ENCODE peak calls at places on chromosomes 2 and 18, in nine cellular contexts. One of them, this sample, is unnamed.

GRCh38 chr2:230912046-230912445 is 13.0 kb downstream of the GPR55 start:
- DNase-seq in HAP-1: no peak
- DNase-seq in right cardiac atrium: no peak
- DNase-seq in upper lobe of right lung: no peak
- DNase-seq in fibroblast of lung: no peak
- DNase-seq in esophagus squamous epithelium: no peak
- DNase-seq in spleen: peak; percentile 14
- DNase-seq in GM23338: no peak
- DNase-seq in right atrium auricular region: no peak
- DNase-seq in this sample: no peak

GRCh38 chr2:173401716-173402326 is 47.1 kb downstream of the CDCA7 start:
- DNase-seq in HAP-1: peak; percentile 19
- DNase-seq in right cardiac atrium: no peak
- DNase-seq in upper lobe of right lung: no peak
- DNase-seq in fibroblast of lung: no peak
- DNase-seq in esophagus squamous epithelium: no peak
- DNase-seq in spleen: no peak
- DNase-seq in GM23338: peak; percentile 46
- DNase-seq in right atrium auricular region: no peak
- DNase-seq in this sample: no peak

GRCh38 chr2:195592101-195592500 is 64.9 kb upstream of the SLC39A10 start:
- DNase-seq in HAP-1: no peak
- DNase-seq in right cardiac atrium: no peak
- DNase-seq in upper lobe of right lung: no peak
- DNase-seq in fibroblast of lung: no peak
- DNase-seq in esophagus squamous epithelium: no peak
- DNase-seq in spleen: no peak
- DNase-seq in GM23338: peak; percentile 38
- DNase-seq in right atrium auricular region: no peak
- DNase-seq in this sample: no peak

GRCh38 chr2:28488083-28488482 is 7.8 kb upstream of the PLB1 start:
- DNase-seq in HAP-1: no peak
- DNase-seq in right cardiac atrium: no peak
- DNase-seq in upper lobe of right lung: no peak
- DNase-seq in fibroblast of lung: no peak
- DNase-seq in esophagus squamous epithelium: no peak
- DNase-seq in spleen: no peak
- DNase-seq in GM23338: no peak
- DNase-seq in right atrium auricular region: no peak
- DNase-seq in this sample: no peak

GRCh38 chr2:119476301-119477117 is 44.9 kb downstream of the TMEM37 start:
- DNase-seq in HAP-1: peak; percentile 62
- DNase-seq in right cardiac atrium: peak; percentile 53
- DNase-seq in upper lobe of right lung: peak; percentile 79
- DNase-seq in fibroblast of lung: peak; percentile 59
- DNase-seq in esophagus squamous epithelium: no peak
- DNase-seq in spleen: peak; percentile 87
- DNase-seq in GM23338: peak; percentile 91
- DNase-seq in right atrium auricular region: peak; percentile 64
- DNase-seq in this sample: peak; percentile 56

GRCh38 chr2:220104871-220105351 is 477.5 kb downstream of the SLC4A3 start:
- DNase-seq in HAP-1: no peak
- DNase-seq in right cardiac atrium: peak; percentile 22
- DNase-seq in upper lobe of right lung: no peak
- DNase-seq in fibroblast of lung: peak; percentile 73
- DNase-seq in esophagus squamous epithelium: no peak
- DNase-seq in spleen: no peak
- DNase-seq in GM23338: peak; percentile 36
- DNase-seq in right atrium auricular region: no peak
- DNase-seq in this sample: no peak

GRCh38 chr2:161814008-161814660 is 189.9 kb downstream of the SLC4A10 start:
- DNase-seq in HAP-1: no peak
- DNase-seq in right cardiac atrium: no peak
- DNase-seq in upper lobe of right lung: no peak
- DNase-seq in fibroblast of lung: no peak
- DNase-seq in esophagus squamous epithelium: no peak
- DNase-seq in spleen: no peak
- DNase-seq in GM23338: no peak
- DNase-seq in right atrium auricular region: no peak
- DNase-seq in this sample: no peak

GRCh38 chr2:240602266-240603050 is 15.9 kb downstream of the CAPN10 start:
- DNase-seq in HAP-1: no peak
- DNase-seq in right cardiac atrium: no peak
- DNase-seq in upper lobe of right lung: peak; percentile 55
- DNase-seq in fibroblast of lung: no peak
- DNase-seq in esophagus squamous epithelium: no peak
- DNase-seq in spleen: peak; percentile 63
- DNase-seq in GM23338: no peak
- DNase-seq in right atrium auricular region: no peak
- DNase-seq in this sample: peak; percentile 56

GRCh38 chr18:22509423-22509822 is 91.7 kb upstream of the CTAGE1 start:
- DNase-seq in HAP-1: no peak
- DNase-seq in right cardiac atrium: no peak
- DNase-seq in upper lobe of right lung: no peak
- DNase-seq in fibroblast of lung: no peak
- DNase-seq in esophagus squamous epithelium: no peak
- DNase-seq in spleen: no peak
- DNase-seq in GM23338: no peak
- DNase-seq in right atrium auricular region: no peak
- DNase-seq in this sample: no peak

GRCh38 chr2:88831792-88832248 is 140.3 kb downstream of the RPIA start:
- DNase-seq in HAP-1: peak; percentile 57
- DNase-seq in right cardiac atrium: peak; percentile 45
- DNase-seq in upper lobe of right lung: peak; percentile 86
- DNase-seq in fibroblast of lung: peak; percentile 9
- DNase-seq in esophagus squamous epithelium: no peak
- DNase-seq in spleen: peak; percentile 93
- DNase-seq in GM23338: peak; percentile 96
- DNase-seq in right atrium auricular region: no peak
- DNase-seq in this sample: peak; percentile 80

GRCh38 chr18:52348209-52348608 is 8.2 kb downstream of the DCC start:
- DNase-seq in HAP-1: no peak
- DNase-seq in right cardiac atrium: no peak
- DNase-seq in upper lobe of right lung: no peak
- DNase-seq in fibroblast of lung: no peak
- DNase-seq in esophagus squamous epithelium: no peak
- DNase-seq in spleen: no peak
- DNase-seq in GM23338: peak; percentile 83
- DNase-seq in right atrium auricular region: no peak
- DNase-seq in this sample: no peak

GRCh38 chr2:170514140-170514539 is 201.0 kb upstream of the SP5 start:
- DNase-seq in HAP-1: no peak
- DNase-seq in right cardiac atrium: no peak
- DNase-seq in upper lobe of right lung: no peak
- DNase-seq in fibroblast of lung: no peak
- DNase-seq in esophagus squamous epithelium: no peak
- DNase-seq in spleen: no peak
- DNase-seq in GM23338: no peak
- DNase-seq in right atrium auricular region: no peak
- DNase-seq in this sample: no peak

GRCh38 chr2:102055346-102055975 is 63.7 kb downstream of the IL1R2 start:
- DNase-seq in HAP-1: no peak
- DNase-seq in right cardiac atrium: no peak
- DNase-seq in upper lobe of right lung: no peak
- DNase-seq in fibroblast of lung: peak; percentile 86
- DNase-seq in esophagus squamous epithelium: no peak
- DNase-seq in spleen: no peak
- DNase-seq in GM23338: no peak
- DNase-seq in right atrium auricular region: no peak
- DNase-seq in this sample: no peak

GRCh38 chr2:79876430-79876829 is 363.6 kb downstream of the CTNNA2 start:
- DNase-seq in HAP-1: no peak
- DNase-seq in right cardiac atrium: no peak
- DNase-seq in upper lobe of right lung: no peak
- DNase-seq in fibroblast of lung: peak; percentile 1
- DNase-seq in esophagus squamous epithelium: no peak
- DNase-seq in spleen: no peak
- DNase-seq in GM23338: peak; percentile 60
- DNase-seq in right atrium auricular region: no peak
- DNase-seq in this sample: no peak

GRCh38 chr2:91974401-91975129 is 2896.7 kb upstream of the TEKT4 start:
- DNase-seq in HAP-1: no peak
- DNase-seq in right cardiac atrium: no peak
- DNase-seq in upper lobe of right lung: no peak
- DNase-seq in fibroblast of lung: no peak
- DNase-seq in esophagus squamous epithelium: no peak
- DNase-seq in spleen: peak; percentile 66
- DNase-seq in GM23338: no peak
- DNase-seq in right atrium auricular region: no peak
- DNase-seq in this sample: no peak

GRCh38 chr2:99106905-99107304 is 34.6 kb upstream of the C2orf15 start:
- DNase-seq in HAP-1: no peak
- DNase-seq in right cardiac atrium: no peak
- DNase-seq in upper lobe of right lung: no peak
- DNase-seq in fibroblast of lung: no peak
- DNase-seq in esophagus squamous epithelium: no peak
- DNase-seq in spleen: no peak
- DNase-seq in GM23338: no peak
- DNase-seq in right atrium auricular region: no peak
- DNase-seq in this sample: no peak

GRCh38 chr2:72603481-72603880 is 222.4 kb downstream of the EXOC6B start:
- DNase-seq in HAP-1: no peak
- DNase-seq in right cardiac atrium: no peak
- DNase-seq in upper lobe of right lung: no peak
- DNase-seq in fibroblast of lung: no peak
- DNase-seq in esophagus squamous epithelium: no peak
- DNase-seq in spleen: no peak
- DNase-seq in GM23338: no peak
- DNase-seq in right atrium auricular region: no peak
- DNase-seq in this sample: no peak

GRCh38 chr2:193935114-193935513 is 1721.9 kb upstream of the SLC39A10 start:
- DNase-seq in HAP-1: no peak
- DNase-seq in right cardiac atrium: no peak
- DNase-seq in upper lobe of right lung: no peak
- DNase-seq in fibroblast of lung: no peak
- DNase-seq in esophagus squamous epithelium: no peak
- DNase-seq in spleen: no peak
- DNase-seq in GM23338: peak; percentile 21
- DNase-seq in right atrium auricular region: no peak
- DNase-seq in this sample: no peak

GRCh38 chr2:101540518-101540917 is 65.6 kb upstream of the RFX8 start:
- DNase-seq in HAP-1: no peak
- DNase-seq in right cardiac atrium: no peak
- DNase-seq in upper lobe of right lung: no peak
- DNase-seq in fibroblast of lung: peak; percentile 62
- DNase-seq in esophagus squamous epithelium: no peak
- DNase-seq in spleen: no peak
- DNase-seq in GM23338: no peak
- DNase-seq in right atrium auricular region: no peak
- DNase-seq in this sample: no peak

GRCh38 chr18:76053551-76053950 is 441.5 kb downstream of the ZNF516 start:
- DNase-seq in HAP-1: no peak
- DNase-seq in right cardiac atrium: no peak
- DNase-seq in upper lobe of right lung: no peak
- DNase-seq in fibroblast of lung: no peak
- DNase-seq in esophagus squamous epithelium: no peak
- DNase-seq in spleen: no peak
- DNase-seq in GM23338: no peak
- DNase-seq in right atrium auricular region: no peak
- DNase-seq in this sample: no peak

GRCh38 chr18:58429442-58429841 is 199.4 kb downstream of the ALPK2 start:
- DNase-seq in HAP-1: no peak
- DNase-seq in right cardiac atrium: no peak
- DNase-seq in upper lobe of right lung: no peak
- DNase-seq in fibroblast of lung: no peak
- DNase-seq in esophagus squamous epithelium: no peak
- DNase-seq in spleen: no peak
- DNase-seq in GM23338: no peak
- DNase-seq in right atrium auricular region: no peak
- DNase-seq in this sample: no peak

GRCh38 chr2:13390676-13391075 is 673.9 kb downstream of the TRIB2 start:
- DNase-seq in HAP-1: no peak
- DNase-seq in right cardiac atrium: no peak
- DNase-seq in upper lobe of right lung: no peak
- DNase-seq in fibroblast of lung: no peak
- DNase-seq in esophagus squamous epithelium: no peak
- DNase-seq in spleen: no peak
- DNase-seq in GM23338: no peak
- DNase-seq in right atrium auricular region: no peak
- DNase-seq in this sample: no peak
- H3K4me3 ChIP-seq in HAP-1: no peak overlapping the region
- H3K4me3 ChIP-seq in right cardiac atrium: no peak overlapping the region
- H3K4me3 ChIP-seq in upper lobe of right lung: no peak overlapping the region
- H3K4me3 ChIP-seq in fibroblast of lung: no peak overlapping the region
- H3K4me3 ChIP-seq in esophagus squamous epithelium: no peak overlapping the region
- H3K4me3 ChIP-seq in spleen: no peak overlapping the region
- H3K4me3 ChIP-seq in GM23338: no peak overlapping the region
- H3K4me3 ChIP-seq in right atrium auricular region: no peak overlapping the region
- H3K4me3 ChIP-seq in this sample: no peak overlapping the region

GRCh38 chr2:197870137-197870536 is 65.7 kb downstream of the PLCL1 start:
- DNase-seq in HAP-1: no peak
- DNase-seq in right cardiac atrium: no peak
- DNase-seq in upper lobe of right lung: no peak
- DNase-seq in fibroblast of lung: no peak
- DNase-seq in esophagus squamous epithelium: no peak
- DNase-seq in spleen: no peak
- DNase-seq in GM23338: no peak
- DNase-seq in right atrium auricular region: no peak
- DNase-seq in this sample: no peak
- H3K4me1 ChIP-seq in HAP-1: no peaks in the 10 kb centered on the region
- H3K4me1 ChIP-seq in right cardiac atrium: peaks cover 11% of the 10 kb centered on the region
- H3K4me1 ChIP-seq in upper lobe of right lung: no peaks in the 10 kb centered on the region
- H3K4me1 ChIP-seq in fibroblast of lung: peaks cover 3% of the 10 kb centered on the region
- H3K4me1 ChIP-seq in esophagus squamous epithelium: no peaks in the 10 kb centered on the region
- H3K4me1 ChIP-seq in spleen: peaks cover 4% of the 10 kb centered on the region
- H3K4me1 ChIP-seq in GM23338: peaks cover 11% of the 10 kb centered on the region
- H3K4me1 ChIP-seq in right atrium auricular region: no peaks in the 10 kb centered on the region
- H3K4me1 ChIP-seq in this sample: no peaks in the 10 kb centered on the region

GRCh38 chr2:182261860-182262387 is 164.9 kb downstream of the PDE1A start:
- DNase-seq in HAP-1: no peak
- DNase-seq in right cardiac atrium: no peak
- DNase-seq in upper lobe of right lung: no peak
- DNase-seq in fibroblast of lung: no peak
- DNase-seq in esophagus squamous epithelium: no peak
- DNase-seq in spleen: no peak
- DNase-seq in GM23338: no peak
- DNase-seq in right atrium auricular region: no peak
- DNase-seq in this sample: no peak

GRCh38 chr2:182259629-182260150 is 167.1 kb downstream of the PDE1A start:
- DNase-seq in HAP-1: peak; percentile 96
- DNase-seq in right cardiac atrium: no peak
- DNase-seq in upper lobe of right lung: no peak
- DNase-seq in fibroblast of lung: peak; percentile 22
- DNase-seq in esophagus squamous epithelium: no peak
- DNase-seq in spleen: no peak
- DNase-seq in GM23338: no peak
- DNase-seq in right atrium auricular region: no peak
- DNase-seq in this sample: no peak
- H3K4me3 ChIP-seq in HAP-1: no peak overlapping the region
- H3K4me3 ChIP-seq in right cardiac atrium: no peak overlapping the region
- H3K4me3 ChIP-seq in upper lobe of right lung: no peak overlapping the region
- H3K4me3 ChIP-seq in fibroblast of lung: no peak overlapping the region
- H3K4me3 ChIP-seq in esophagus squamous epithelium: no peak overlapping the region
- H3K4me3 ChIP-seq in spleen: no peak overlapping the region
- H3K4me3 ChIP-seq in GM23338: no peak overlapping the region
- H3K4me3 ChIP-seq in right atrium auricular region: no peak overlapping the region
- H3K4me3 ChIP-seq in this sample: no peak overlapping the region

DNA sequence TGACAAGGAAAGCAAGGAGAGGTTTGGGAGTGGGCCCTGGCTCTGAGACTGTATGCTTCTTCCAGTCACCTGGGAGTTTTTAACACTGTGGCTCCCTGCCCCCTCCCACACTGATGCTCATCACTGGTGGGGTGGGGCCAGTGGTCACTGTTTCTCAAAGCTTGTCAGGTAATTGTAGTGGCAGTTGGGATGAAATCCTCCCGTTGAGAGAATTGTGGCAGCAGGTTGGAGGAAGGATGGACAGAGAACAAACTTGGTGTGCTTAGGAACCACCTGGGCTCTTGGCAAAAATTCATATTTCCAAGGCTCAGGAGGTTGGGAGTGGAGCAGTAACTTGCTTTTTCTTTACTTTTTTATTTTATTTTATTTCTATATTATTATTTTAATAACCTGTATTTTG is 25.1 kb downstream of the DGKD start:
- DNase-seq in HAP-1: no peak
- DNase-seq in right cardiac atrium: no peak
- DNase-seq in upper lobe of right lung: no peak
- DNase-seq in fibroblast of lung: no peak
- DNase-seq in esophagus squamous epithelium: no peak
- DNase-seq in spleen: no peak
- DNase-seq in GM23338: no peak
- DNase-seq in right atrium auricular region: no peak
- DNase-seq in this sample: no peak
- H3K4me1 ChIP-seq in HAP-1: no peaks in the 10 kb centered on the region
- H3K4me1 ChIP-seq in right cardiac atrium: peaks cover under 1% of the 10 kb centered on the region
- H3K4me1 ChIP-seq in upper lobe of right lung: peaks cover 3% of the 10 kb centered on the region
- H3K4me1 ChIP-seq in fibroblast of lung: no peaks in the 10 kb centered on the region
- H3K4me1 ChIP-seq in esophagus squamous epithelium: no peaks in the 10 kb centered on the region
- H3K4me1 ChIP-seq in spleen: peaks cover 54% of the 10 kb centered on the region
- H3K4me1 ChIP-seq in GM23338: no peaks in the 10 kb centered on the region
- H3K4me1 ChIP-seq in right atrium auricular region: no peaks in the 10 kb centered on the region
- H3K4me1 ChIP-seq in this sample: peaks cover 19% of the 10 kb centered on the region